ENCODE peak calls at places on chromosome 19, in nine cellular contexts. O is CD4-positive, alpha-beta T cell; S is uterus; Y is neuronal stem cell; H is lower lobe of right lung; L is transverse colon; K is fibroblast of lung; X is right lobe of liver; D is heart right ventricle. U is an unnamed sample.

GRCh38 chr19:33796164-33797100 is at the start of gene KCTD15:
- DNase-seq in H (peak), Y (peak), X (no peak), S (peak), D (peak), K (peak), O (no peak), L (peak), U (peak)

GRCh38 chr19:6109947-6110346 is 353 bp downstream of the RFX2 start:
- DNase-seq in H (no peak), O (no peak), D (no peak), Y (no peak), L (peak), K (no peak), S (peak), X (no peak), U (no peak)

GRCh38 chr19:1747285-1748114 is 5.8 kb upstream of the ONECUT3 start:
- DNase-seq in H (no peak), S (no peak), Y (no peak), L (no peak), X (no peak), K (peak), O (peak), D (no peak), U (no peak)

GRCh38 chr19:55146648-55147218 is 2.3 kb downstream of the TNNT1 start:
- DNase-seq in S (no peak), H (no peak), K (no peak), X (no peak), L (no peak), Y (no peak), D (no peak), O (no peak), U (no peak)

GRCh38 chr19:48419158-48419920 is 25.9 kb downstream of the GRIN2D start:
- DNase-seq in Y (peak), L (peak), D (no peak), S (peak), K (peak), H (no peak), X (no peak), O (peak), U (peak)

GRCh38 chr19:32876919-32877285 is 7.3 kb upstream of the SLC7A9 start:
- DNase-seq in K (no peak), X (no peak), Y (no peak), D (no peak), L (peak), O (no peak), H (no peak), S (no peak), U (no peak)

GRCh38 chr19:15331419-15332310 is 674 bp downstream of the BRD4 start:
- DNase-seq in L (peak), K (peak), X (peak), O (peak), D (peak), Y (peak), H (peak), S (peak), U (no peak)

GRCh38 chr19:21468791-21469190 is 36.6 kb upstream of the ZNF429 start:
- DNase-seq in H (no peak), Y (no peak), O (no peak), K (no peak), D (no peak), X (no peak), L (no peak), S (no peak), U (no peak)

GRCh38 chr19:52170863-52171320 is 529 bp downstream of the ZNF836 start:
- DNase-seq in K (no peak), O (no peak), L (peak), D (peak), H (peak), S (peak), X (peak), Y (no peak), U (peak)

GRCh38 chr19:46608581-46609345 is 7.6 kb downstream of the CALM3 start:
- DNase-seq in X (peak), Y (no peak), S (no peak), D (no peak), O (no peak), K (no peak), H (peak), L (peak), U (no peak)

GRCh38 chr19:31312004-31312403 is 37.2 kb downstream of the TSHZ3 start:
- DNase-seq in S (peak), O (no peak), D (no peak), Y (no peak), K (peak), L (no peak), X (no peak), H (no peak), U (no peak)

GRCh38 chr19:53945441-53945840 is 17.3 kb upstream of the CACNG8 start:
- DNase-seq in Y (no peak), K (no peak), S (no peak), D (no peak), X (no peak), H (no peak), O (no peak), L (no peak), U (no peak)

GRCh38 chr19:33039108-33039599 is 25.5 kb downstream of the RHPN2 start:
- DNase-seq in O (no peak), K (no peak), X (peak), D (no peak), S (no peak), L (no peak), Y (no peak), H (no peak), U (no peak)

GRCh38 chr19:46634656-46635218 is 1.3 kb downstream of the GNG8 start:
- DNase-seq in K (no peak), S (no peak), X (no peak), O (no peak), L (no peak), D (no peak), H (no peak), Y (no peak), U (no peak)

DNA sequence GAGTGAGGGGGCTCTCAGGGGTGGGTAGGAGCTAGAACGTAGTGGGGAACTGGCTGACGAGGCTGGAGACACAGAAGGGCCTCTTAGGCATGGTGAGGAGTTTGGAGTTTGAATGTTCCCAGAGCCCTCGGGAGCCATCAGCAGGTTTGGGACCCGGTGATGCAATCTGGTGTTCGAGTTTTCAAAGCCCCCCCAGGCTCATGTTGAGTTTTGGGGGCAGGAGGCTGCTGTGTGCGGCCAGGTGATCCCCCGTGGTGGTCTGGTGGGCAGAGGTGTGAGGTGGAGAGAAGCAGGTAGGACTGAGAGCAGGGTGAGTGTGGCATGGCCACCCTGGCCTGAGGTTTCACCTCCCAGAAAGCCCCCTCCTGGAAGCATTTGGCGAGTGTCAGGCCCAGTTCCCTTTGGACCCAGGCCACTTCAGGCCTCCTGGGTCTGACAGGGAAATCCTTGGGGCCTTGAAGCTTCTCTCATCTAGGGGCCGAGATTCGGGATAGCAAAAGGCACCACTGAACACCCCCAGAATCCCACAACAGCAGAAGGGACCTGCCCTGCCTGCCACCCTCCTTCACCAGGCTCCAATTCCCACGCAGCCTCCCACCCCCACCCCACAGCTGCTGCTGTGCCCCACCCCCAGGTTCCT is 1.2 kb downstream of the YJEFN3 start:
- DNase-seq in D (no peak), K (no peak), X (no peak), O (no peak), H (no peak), S (no peak), Y (no peak), L (no peak), U (no peak)
- H3K27ac ChIP-seq in D (no peak), K (no peak), X (no peak), O (no peak), H (no peak), S (no peak), Y (no peak), L (no peak), U (peak)

DNA sequence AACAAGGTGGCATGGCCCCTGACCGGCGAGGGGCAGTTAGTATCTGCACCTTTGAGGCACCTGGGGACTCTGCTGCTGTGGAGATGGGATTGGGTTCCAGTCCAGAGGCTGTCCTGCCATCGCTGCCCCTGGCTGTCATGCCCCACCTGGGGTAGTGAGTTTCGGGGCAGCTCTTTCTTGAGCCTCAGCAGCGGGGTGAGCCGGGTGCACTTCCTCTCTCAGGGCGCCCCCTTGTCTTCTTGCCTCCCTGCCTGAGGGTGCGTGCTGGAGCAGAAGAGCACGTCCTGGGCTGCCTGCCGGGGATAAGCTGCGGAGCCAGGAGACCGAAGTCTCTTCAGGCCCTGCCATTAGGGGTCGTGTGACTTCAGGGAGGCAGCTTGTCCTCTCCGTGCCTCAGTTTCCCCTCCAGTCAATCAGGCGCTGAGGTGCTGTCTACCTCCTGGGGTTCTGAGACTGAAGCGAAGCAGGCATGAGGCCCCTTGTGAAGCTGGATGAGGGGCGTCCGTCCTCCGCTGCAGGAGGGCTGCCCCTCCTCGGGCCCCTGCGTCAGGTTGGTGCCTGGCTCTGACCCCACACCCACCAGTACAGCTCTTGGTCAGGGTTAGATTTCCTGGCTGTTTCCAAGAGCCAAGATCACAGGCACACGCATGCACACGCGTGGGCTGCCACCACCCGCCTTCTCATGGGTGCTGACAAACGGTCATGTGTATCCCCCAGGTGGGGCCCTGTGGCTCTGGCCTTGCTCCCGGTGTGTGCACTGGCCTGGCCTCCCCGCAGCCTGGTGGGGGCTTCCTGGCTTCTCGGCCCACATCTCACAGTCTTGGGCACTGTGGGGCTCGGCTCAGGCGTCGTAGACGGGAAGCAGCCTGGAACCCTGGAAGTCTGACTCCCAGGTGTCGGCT is 8.3 kb downstream of the GNA11 start:
- DNase-seq in S (no peak), K (no peak), Y (no peak), X (peak), O (no peak), L (no peak), H (no peak), D (no peak), U (no peak)
- H3K27ac ChIP-seq in S (no peak), K (no peak), Y (no peak), X (no peak), O (no peak), L (no peak), H (no peak), D (no peak), U (no peak)

GRCh38 chr19:35125270-35125717 is 9.6 kb downstream of the LGI4 start:
- DNase-seq in X (no peak), O (no peak), S (no peak), D (no peak), L (no peak), K (no peak), H (no peak), Y (no peak), U (no peak)
- H3K27ac ChIP-seq in X (no peak), O (no peak), S (peak), D (peak), L (peak), K (no peak), H (peak), Y (no peak), U (peak)

GRCh38 chr19:11164278-11164677 is 8.7 kb upstream of the SPC24 start:
- DNase-seq in K (no peak), L (no peak), Y (no peak), O (no peak), S (no peak), X (no peak), D (no peak), H (no peak), U (no peak)
- H3K27ac ChIP-seq in K (peak), L (peak), Y (peak), O (no peak), S (peak), X (no peak), D (peak), H (peak), U (no peak)

GRCh38 chr19:19022380-19022961 is 10.8 kb downstream of the SUGP2 start:
- DNase-seq in X (no peak), D (no peak), L (no peak), O (no peak), K (no peak), H (no peak), S (no peak), Y (no peak), U (no peak)

GRCh38 chr19:19028526-19028925 is 4.8 kb downstream of the SUGP2 start:
- DNase-seq in D (no peak), S (no peak), L (no peak), H (no peak), O (no peak), K (no peak), Y (no peak), X (no peak), U (no peak)

GRCh38 chr19:19027228-19027627 is 6.1 kb downstream of the SUGP2 start:
- DNase-seq in L (no peak), H (no peak), O (no peak), K (no peak), D (no peak), X (no peak), Y (no peak), S (no peak), U (no peak)

GRCh38 chr19:19021115-19021514 is 12.2 kb downstream of the SUGP2 start:
- DNase-seq in S (no peak), Y (no peak), O (no peak), D (no peak), H (no peak), K (peak), L (no peak), X (no peak), U (no peak)

DNA sequence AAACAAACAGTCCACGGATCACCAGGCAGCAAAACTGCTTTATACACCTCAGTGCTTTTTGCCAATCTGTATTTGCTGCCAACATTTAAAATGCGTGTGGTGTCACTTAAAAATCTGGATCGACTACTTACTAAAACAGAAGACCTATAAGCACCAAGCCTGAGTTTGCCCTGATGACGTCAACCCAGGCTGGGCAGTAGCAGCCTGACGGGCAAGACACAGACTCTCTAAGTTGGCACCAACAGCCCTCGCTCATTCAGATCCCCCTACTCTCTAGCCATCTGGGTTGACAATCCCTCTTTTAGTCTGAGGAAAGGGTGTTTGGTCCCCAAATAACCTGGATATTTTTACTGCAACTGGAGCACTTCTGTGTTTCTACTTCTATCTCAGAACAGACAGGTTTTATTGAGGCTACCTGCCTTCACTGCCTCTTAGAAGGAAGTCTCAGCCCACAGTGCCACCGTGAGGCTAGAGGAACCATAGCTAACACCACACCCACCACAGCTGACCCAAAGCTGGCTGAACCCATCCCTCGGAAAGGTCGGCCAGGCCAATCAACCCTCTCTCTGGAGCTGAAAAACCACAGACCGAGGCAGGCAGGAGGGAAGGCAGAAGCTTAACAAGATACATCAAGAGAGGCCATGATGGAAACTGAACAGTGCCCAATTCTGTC is 6.9 kb downstream of the SUGP2 start:
- DNase-seq in Y (no peak), D (no peak), X (peak), O (no peak), L (no peak), S (no peak), K (no peak), H (no peak), U (peak)
- H3K27ac ChIP-seq in Y (no peak), D (no peak), X (no peak), O (no peak), L (no peak), S (no peak), K (no peak), H (no peak), U (no peak)